ENCODE peak calls at places on chromosome 17, in four cellular contexts. N, D, Q and W are unnamed samples.
A peak's percentile ranks its signal among the peaks of the same experiment; 100 is the strongest.

GRCh38 chr17:4206945-4207344 is 56.8 kb downstream of the ANKFY1 start:
- DNase-seq in N (no peak), Q (no peak), D (no peak), W (no peak)

GRCh38 chr17:30921544-30922196 is at the start of gene ADAP2:
- DNase-seq in N (peak; percentile 37), D (no peak), Q (no peak), W (peak; percentile 69)

GRCh38 chr17:21283482-21284318 is 811 bp upstream of the MAP2K3 start:
- DNase-seq in D (no peak), Q (peak; percentile 32), N (no peak), W (no peak)

GRCh38 chr17:50304781-50305404 is 30.6 kb downstream of the TMEM92 start:
- DNase-seq in N (no peak), D (no peak), Q (peak; percentile 79), W (no peak)

GRCh38 chr17:57424777-57425188 is 168.5 kb downstream of the MSI2 start:
- DNase-seq in N (no peak), Q (no peak), D (no peak), W (no peak)

GRCh38 chr17:36697907-36698526 is 96.6 kb downstream of the MRM1 start:
- DNase-seq in Q (peak; percentile 2), D (no peak), N (no peak), W (peak; percentile 30)

GRCh38 chr17:32277284-32277683 is 11.7 kb downstream of the RHBDL3 start:
- DNase-seq in Q (peak; percentile 53), D (no peak), N (peak; percentile 47), W (no peak)

GRCh38 chr17:17401271-17401781 is 75.5 kb upstream of the MED9 start:
- DNase-seq in D (no peak), Q (no peak), N (no peak), W (peak; percentile 49)

GRCh38 chr17:64773836-64774761 is 112.0 kb upstream of the SMURF2 start:
- DNase-seq in D (no peak), N (no peak), Q (peak; percentile 51), W (peak; percentile 71)

GRCh38 chr17:1486802-1487695 is 5.4 kb downstream of the MYO1C start:
- DNase-seq in Q (peak; percentile 47), N (no peak), D (peak; percentile 42), W (peak; percentile 25)

GRCh38 chr17:19411641-19412040 is 609 bp downstream of the RNF112 start:
- DNase-seq in D (no peak), N (no peak), Q (no peak), W (no peak)

GRCh38 chr17:77319211-77320031 is 178.7 kb downstream of the SEC14L1 start:
- DNase-seq in D (peak; percentile 55), N (no peak), Q (peak; percentile 78), W (peak; percentile 89)

GRCh38 chr17:10421946-10422542 is at the start of gene MYH8:
- DNase-seq in N (no peak), D (no peak), Q (no peak), W (no peak)

GRCh38 chr17:18213666-18214270 is 11.7 kb upstream of the LLGL1 start:
- DNase-seq in Q (no peak), N (no peak), D (no peak), W (no peak)

GRCh38 chr17:36722121-36722902 is 120.9 kb downstream of the MRM1 start:
- DNase-seq in N (peak; percentile 47), D (peak; percentile 59), Q (peak; percentile 6), W (peak; percentile 98)

GRCh38 chr17:56486732-56487131 is 106.8 kb upstream of the NOG start:
- DNase-seq in Q (no peak), D (no peak), N (no peak), W (no peak)

GRCh38 chr17:69637399-69638165 is 223.1 kb downstream of the MAP2K6 start:
- DNase-seq in Q (peak; percentile 53), D (no peak), N (peak; percentile 5), W (no peak)

GRCh38 chr17:45370949-45371413 is 54.2 kb upstream of the MAP3K14 start:
- DNase-seq in Q (no peak), D (no peak), N (no peak), W (no peak)

GRCh38 chr17:81043725-81044427 is 8.9 kb downstream of the BAIAP2 start:
- DNase-seq in N (no peak), Q (peak; percentile 27), D (no peak), W (no peak)

GRCh38 chr17:63247706-63248105 is 198.4 kb downstream of the CYB561 start:
- DNase-seq in Q (no peak), D (no peak), N (no peak), W (no peak)

GRCh38 chr17:489758-490329 is 137.2 kb upstream of the RPH3AL start:
- DNase-seq in D (no peak), Q (peak; percentile 25), N (no peak), W (peak; percentile 25)

GRCh38 chr17:58530655-58531054 is 16.2 kb upstream of the MTMR4 start:
- DNase-seq in N (peak; percentile 52), Q (no peak), D (no peak), W (no peak)

GRCh38 chr17:21418446-21419298 is 42.5 kb downstream of the KCNJ12 start:
- DNase-seq in D (no peak), N (no peak), Q (no peak), W (no peak)

GRCh38 chr17:35731239-35731931 is at the start of gene RASL10B:
- DNase-seq in Q (no peak), N (peak; percentile 37), D (peak; percentile 40), W (peak; percentile 92)

GRCh38 chr17:56478836-56479447 is 114.6 kb upstream of the NOG start:
- DNase-seq in Q (peak; percentile 28), D (no peak), N (no peak), W (peak; percentile 12)

GRCh38 chr17:68133370-68134045 is 98.0 kb downstream of the KPNA2 start:
- DNase-seq in Q (no peak), D (no peak), N (no peak), W (no peak)

GRCh38 chr17:75412455-75413317 is 7.2 kb upstream of the GRB2 start:
- DNase-seq in N (peak; percentile 72), Q (peak; percentile 83), D (peak; percentile 48), W (peak; percentile 69)

GRCh38 chr17:40720904-40721303 is 17.4 kb upstream of the KRT24 start:
- DNase-seq in Q (no peak), N (no peak), D (no peak), W (no peak)

GRCh38 chr17:57080708-57081107 is 4.3 kb upstream of the AKAP1 start:
- DNase-seq in D (no peak), N (no peak), Q (peak; percentile 15), W (no peak)

GRCh38 chr17:75205793-75206163 is 299 bp downstream of the NUP85 start:
- DNase-seq in Q (no peak), D (no peak), N (no peak), W (no peak)

GRCh38 chr17:35568561-35568960 is 7.9 kb upstream of the SLFN14 start:
- DNase-seq in Q (peak; percentile 43), D (peak; percentile 29), N (no peak), W (peak; percentile 24)

GRCh38 chr17:1649116-1649843 is 386 bp downstream of the RILP start:
- DNase-seq in N (no peak), Q (peak; percentile 83), D (peak; percentile 57), W (peak; percentile 72)